ENCODE peak calls at places on chromosomes 13 and 19, in eight cellular contexts. V is type B pancreatic cell; W is NCI-H2081; K is AG10803; I is NCI-H510A; H is stimulated activated CD4-positive, alpha-beta T cell treated with anti-CD3 and anti-CD28 coated beads, Interleukin-15, amount 100 ng/mL, for 48 hours; Z is stimulated activated naive CD4-positive, alpha-beta T cell; P is iPS-NIHi11. B is an unnamed sample.

GRCh38 chr13:89687066-89687465 is 1660.4 kb upstream of the MIR17HG start:
- DNase-seq in Z (no peak), V (no peak), P (no peak), K (no peak), I (no peak), W (no peak), H (no peak), B (no peak)

GRCh38 chr19:5828661-5829566 is 10.6 kb downstream of the FUT6 start:
- DNase-seq in I (peak), W (peak), H (peak), Z (no peak), V (no peak), P (peak), K (no peak), B (no peak)

GRCh38 chr13:51125495-51126226 is 14.6 kb upstream of the C13orf42 start:
- DNase-seq in W (peak), P (peak), K (peak), Z (no peak), H (peak), I (no peak), V (no peak), B (peak)

GRCh38 chr13:41751277-41751676 is 209.6 kb downstream of the VWA8 start:
- DNase-seq in Z (no peak), V (no peak), H (no peak), P (no peak), W (no peak), K (peak), I (no peak), B (no peak)

GRCh38 chr13:27403252-27403678 is 21.2 kb upstream of the GTF3A start:
- DNase-seq in I (no peak), H (no peak), K (peak), Z (no peak), V (no peak), P (peak), W (no peak), B (no peak)

GRCh38 chr19:44111910-44112463 is 1.2 kb upstream of the ZNF225 start:
- DNase-seq in H (no peak), P (peak), Z (no peak), K (peak), I (peak), V (no peak), W (peak), B (no peak)

GRCh38 chr13:50914848-50915247 is 5.3 kb downstream of the RNASEH2B start:
- DNase-seq in H (no peak), W (no peak), P (no peak), I (no peak), V (no peak), Z (no peak), K (peak), B (no peak)

GRCh38 chr13:113581871-113582270 is 2.7 kb upstream of the TFDP1 start:
- DNase-seq in H (no peak), K (no peak), V (no peak), Z (no peak), W (no peak), I (no peak), P (no peak), B (no peak)

GRCh38 chr19:35642798-35643254 is 1.3 kb downstream of the ETV2 start:
- DNase-seq in K (no peak), I (no peak), P (no peak), W (no peak), H (no peak), V (no peak), Z (no peak), B (no peak)

GRCh38 chr13:50611117-50611781 is 232.2 kb downstream of the DLEU7 start:
- DNase-seq in H (no peak), P (no peak), V (no peak), I (no peak), W (no peak), Z (no peak), K (no peak), B (no peak)

GRCh38 chr19:55466246-55466614 is 1.7 kb upstream of the C19orf85 start:
- DNase-seq in I (no peak), H (no peak), P (no peak), K (no peak), Z (no peak), V (no peak), W (no peak), B (no peak)

GRCh38 chr19:37513397-37513796 is 6.7 kb downstream of the ZNF793 start:
- DNase-seq in I (no peak), P (no peak), W (no peak), Z (no peak), H (no peak), K (no peak), V (no peak), B (no peak)